ENCODE peak calls at places on chromosomes 13 and 19, in five cellular contexts. G is kidney glomerular epithelial cell; A is activated CD8-positive, alpha-beta memory T cell treated with anti-CD3 and anti-CD28 coated beads for 1 hour; X is amygdala; H is retinal pigment epithelial cell. P is an unnamed sample.

GRCh38 chr13:27954406-27954851 is 14.7 kb downstream of the CDX2 start:
- DNase-seq in G (no peak), A (no peak), X (no peak), H (no peak), P (no peak)

GRCh38 chr19:18225702-18226468 is at the start of gene PDE4C:
- DNase-seq in G (no peak), A (no peak), X (no peak), H (no peak), P (peak; percentile 30)

GRCh38 chr19:3336680-3337523 is 29.5 kb upstream of the NFIC start:
- DNase-seq in G (peak; percentile 68), A (no peak), X (peak; percentile 31), H (peak; percentile 84), P (peak; percentile 94)

GRCh38 chr13:24671367-24672117 is 8.7 kb upstream of the ATP12A start:
- DNase-seq in G (peak; percentile 88), A (no peak), X (no peak), H (no peak), P (peak; percentile 66)

GRCh38 chr13:35723061-35723461 is 246.6 kb upstream of the MAB21L1 start:
- DNase-seq in G (no peak), A (no peak), X (no peak), H (no peak), P (no peak)

GRCh38 chr13:79990048-79990447 is 350.9 kb downstream of the SPRY2 start:
- DNase-seq in G (no peak), A (no peak), X (no peak), H (no peak), P (no peak)

GRCh38 chr19:18513868-18514267 is 8.0 kb downstream of the ELL start:
- DNase-seq in G (no peak), A (no peak), X (no peak), H (no peak), P (no peak)

GRCh38 chr13:21074601-21075302 is 13.4 kb upstream of the LATS2 start:
- DNase-seq in G (no peak), A (no peak), X (no peak), H (no peak), P (peak; percentile 62)

GRCh38 chr19:17829855-17830566 is 8.7 kb upstream of the INSL3 start:
- DNase-seq in G (no peak), A (no peak), X (no peak), H (no peak), P (peak; percentile 51)

GRCh38 chr13:20353973-20354372 is 121.9 kb upstream of the GJB6 start:
- DNase-seq in G (peak; percentile 24), A (no peak), X (no peak), H (no peak), P (no peak)

GRCh38 chr19:2624537-2625091 is 77.9 kb downstream of the GNG7 start:
- DNase-seq in G (no peak), A (no peak), X (no peak), H (no peak), P (no peak)

GRCh38 chr13:36129539-36129938 is 1.6 kb downstream of the DCLK1 start:
- DNase-seq in G (no peak), A (no peak), X (no peak), H (no peak), P (no peak)

GRCh38 chr13:71028884-71029283 is 838.1 kb downstream of the DACH1 start:
- DNase-seq in G (no peak), A (no peak), X (no peak), H (no peak), P (no peak)

GRCh38 chr13:113785051-113786010 is 26.3 kb downstream of the TMEM255B start:
- DNase-seq in G (peak; percentile 79), A (no peak), X (no peak), H (peak; percentile 66), P (peak; percentile 92)

GRCh38 chr13:101942038-101942437 is 459.8 kb downstream of the FGF14 start:
- DNase-seq in G (peak; percentile 56), A (no peak), X (no peak), H (no peak), P (peak; percentile 3)

GRCh38 chr13:20247963-20248362 is 15.8 kb upstream of the GJB6 start:
- DNase-seq in G (no peak), A (no peak), X (no peak), H (no peak), P (no peak)

GRCh38 chr19:19591133-19591825 is 27.2 kb downstream of the PBX4 start:
- DNase-seq in G (peak; percentile 71), A (peak; percentile 41), X (no peak), H (peak; percentile 92), P (peak; percentile 97)

GRCh38 chr19:1017115-1017905 is 3.6 kb downstream of the TMEM259 start:
- DNase-seq in G (no peak), A (no peak), X (no peak), H (no peak), P (no peak)

GRCh38 chr13:113598481-113598880 is 13.9 kb downstream of the TFDP1 start:
- DNase-seq in G (no peak), A (no peak), X (no peak), H (no peak), P (no peak)

GRCh38 chr13:87331178-87331577 is 340.0 kb upstream of the SLITRK5 start:
- DNase-seq in G (no peak), A (no peak), X (no peak), H (peak; percentile 81), P (peak; percentile 4)

GRCh38 chr19:33410915-33411401 is 37.4 kb downstream of the CEBPG start:
- DNase-seq in G (no peak), A (no peak), X (no peak), H (no peak), P (no peak)

GRCh38 chr19:10603084-10603872 is 16.2 kb upstream of the AP1M2 start:
- DNase-seq in G (no peak), A (peak; percentile 72), X (no peak), H (no peak), P (no peak)

GRCh38 chr19:8370176-8371010 is 6.4 kb downstream of the ANGPTL4 start:
- DNase-seq in G (no peak), A (no peak), X (no peak), H (no peak), P (peak; percentile 54)

P was measured in MG63.